ENCODE peak calls at places on chromosomes 7 and 10, in ten cellular contexts. One of them, this sample, is unnamed.

GRCh38 chr10:93603023-93603422 is 2.0 kb upstream of the RBP4 start:
- DNase-seq in left ventricle myocardium inferior: no peak
- DNase-seq in GM23248: no peak
- DNase-seq in endodermal cell: no peak
- DNase-seq in BE2C: no peak
- DNase-seq in neuronal stem cell: no peak
- DNase-seq in prostate gland: no peak
- DNase-seq in right cardiac atrium: no peak
- DNase-seq in mesenchymal stem cell: no peak
- DNase-seq in aorta: no peak
- DNase-seq in this sample: no peak

GRCh38 chr10:75023074-75023473 is 88.4 kb upstream of the SAMD8 start:
- DNase-seq in BE2C: no peak
- DNase-seq in mesenchymal stem cell: no peak
- DNase-seq in neuronal stem cell: no peak
- DNase-seq in right cardiac atrium: no peak
- DNase-seq in endodermal cell: no peak
- DNase-seq in left ventricle myocardium inferior: no peak
- DNase-seq in GM23248: no peak
- DNase-seq in prostate gland: no peak
- DNase-seq in aorta: no peak
- DNase-seq in this sample: no peak

GRCh38 chr10:642186-642890 is 47.1 kb downstream of the DIP2C start:
- DNase-seq in aorta: no peak
- DNase-seq in neuronal stem cell: no peak
- DNase-seq in right cardiac atrium: no peak
- DNase-seq in BE2C: no peak
- DNase-seq in endodermal cell: no peak
- DNase-seq in mesenchymal stem cell: no peak
- DNase-seq in GM23248: no peak
- DNase-seq in prostate gland: no peak
- DNase-seq in left ventricle myocardium inferior: no peak
- DNase-seq in this sample: no peak

GRCh38 chr7:81956520-81956919 is 186.7 kb upstream of the HGF start:
- DNase-seq in right cardiac atrium: no peak
- DNase-seq in neuronal stem cell: peak; percentile 46
- DNase-seq in mesenchymal stem cell: peak; percentile 79
- DNase-seq in prostate gland: no peak
- DNase-seq in aorta: no peak
- DNase-seq in endodermal cell: peak; percentile 50
- DNase-seq in left ventricle myocardium inferior: no peak
- DNase-seq in GM23248: peak; percentile 50
- DNase-seq in BE2C: peak; percentile 48
- DNase-seq in this sample: no peak

GRCh38 chr10:129344103-129344502 is 122.9 kb upstream of the MGMT start:
- DNase-seq in GM23248: no peak
- DNase-seq in neuronal stem cell: no peak
- DNase-seq in BE2C: no peak
- DNase-seq in endodermal cell: no peak
- DNase-seq in right cardiac atrium: no peak
- DNase-seq in prostate gland: no peak
- DNase-seq in mesenchymal stem cell: no peak
- DNase-seq in left ventricle myocardium inferior: no peak
- DNase-seq in aorta: no peak
- DNase-seq in this sample: no peak

GRCh38 chr10:60185426-60185825 is 204.2 kb downstream of the ANK3 start:
- DNase-seq in neuronal stem cell: no peak
- DNase-seq in right cardiac atrium: no peak
- DNase-seq in prostate gland: no peak
- DNase-seq in BE2C: no peak
- DNase-seq in left ventricle myocardium inferior: no peak
- DNase-seq in GM23248: peak; percentile 33
- DNase-seq in aorta: no peak
- DNase-seq in mesenchymal stem cell: no peak
- DNase-seq in endodermal cell: no peak
- DNase-seq in this sample: no peak

GRCh38 chr7:88692493-88692892 is 67.0 kb upstream of the ZNF804B start:
- DNase-seq in mesenchymal stem cell: no peak
- DNase-seq in right cardiac atrium: no peak
- DNase-seq in aorta: no peak
- DNase-seq in prostate gland: no peak
- DNase-seq in BE2C: no peak
- DNase-seq in endodermal cell: no peak
- DNase-seq in GM23248: no peak
- DNase-seq in left ventricle myocardium inferior: no peak
- DNase-seq in neuronal stem cell: no peak
- DNase-seq in this sample: no peak

GRCh38 chr10:89414879-89415821 is 782 bp downstream of the IFIT5 start:
- DNase-seq in aorta: peak; percentile 69
- DNase-seq in mesenchymal stem cell: peak; percentile 76
- DNase-seq in endodermal cell: peak; percentile 80
- DNase-seq in left ventricle myocardium inferior: peak; percentile 40
- DNase-seq in GM23248: peak; percentile 71
- DNase-seq in prostate gland: peak; percentile 34
- DNase-seq in right cardiac atrium: peak; percentile 50
- DNase-seq in BE2C: peak; percentile 51
- DNase-seq in neuronal stem cell: peak; percentile 33
- DNase-seq in this sample: no peak

GRCh38 chr7:100374601-100375000 is 1.3 kb downstream of the PILRA start:
- DNase-seq in BE2C: no peak
- DNase-seq in neuronal stem cell: no peak
- DNase-seq in right cardiac atrium: no peak
- DNase-seq in left ventricle myocardium inferior: no peak
- DNase-seq in aorta: no peak
- DNase-seq in prostate gland: no peak
- DNase-seq in endodermal cell: no peak
- DNase-seq in GM23248: no peak
- DNase-seq in mesenchymal stem cell: no peak
- DNase-seq in this sample: no peak

GRCh38 chr7:133911724-133912123 is 215.4 kb upstream of the LRGUK start:
- DNase-seq in endodermal cell: no peak
- DNase-seq in aorta: no peak
- DNase-seq in left ventricle myocardium inferior: no peak
- DNase-seq in neuronal stem cell: no peak
- DNase-seq in GM23248: no peak
- DNase-seq in prostate gland: no peak
- DNase-seq in right cardiac atrium: no peak
- DNase-seq in mesenchymal stem cell: no peak
- DNase-seq in BE2C: no peak
- DNase-seq in this sample: no peak
- H3K27me3 ChIP-seq in endodermal cell: no peaks in the 10 kb centered on the region
- H3K27me3 ChIP-seq in aorta: no peaks in the 10 kb centered on the region
- H3K27me3 ChIP-seq in left ventricle myocardium inferior: no peaks in the 10 kb centered on the region
- H3K27me3 ChIP-seq in neuronal stem cell: no peaks in the 10 kb centered on the region
- H3K27me3 ChIP-seq in GM23248: no peaks in the 10 kb centered on the region
- H3K27me3 ChIP-seq in prostate gland: no peaks in the 10 kb centered on the region
- H3K27me3 ChIP-seq in right cardiac atrium: no peaks in the 10 kb centered on the region
- H3K27me3 ChIP-seq in mesenchymal stem cell: no peaks in the 10 kb centered on the region
- H3K27me3 ChIP-seq in BE2C: no peaks in the 10 kb centered on the region
- H3K27me3 ChIP-seq in this sample: no peaks in the 10 kb centered on the region

DNA sequence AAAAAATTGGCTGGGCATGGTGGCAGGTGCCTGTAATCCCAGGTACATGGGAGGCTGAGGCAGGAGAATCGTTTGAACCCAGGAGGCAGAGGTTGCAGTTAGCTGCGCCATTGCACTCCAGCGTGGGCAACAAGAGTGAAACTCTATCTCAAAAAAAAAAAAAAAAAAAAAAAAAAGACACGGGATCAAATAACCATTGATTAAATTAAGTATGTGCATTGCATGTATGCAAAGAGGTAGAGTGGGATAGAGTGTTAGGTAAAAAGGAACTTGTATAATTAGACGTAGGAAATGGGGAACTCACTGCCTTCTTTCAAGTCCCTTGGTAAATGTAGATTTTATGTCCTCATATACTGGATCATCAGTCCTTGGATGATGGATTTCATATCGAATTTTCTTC is 13.1 kb downstream of the VCL start:
- DNase-seq in GM23248: no peak
- DNase-seq in prostate gland: no peak
- DNase-seq in left ventricle myocardium inferior: no peak
- DNase-seq in right cardiac atrium: no peak
- DNase-seq in endodermal cell: no peak
- DNase-seq in neuronal stem cell: no peak
- DNase-seq in aorta: no peak
- DNase-seq in mesenchymal stem cell: no peak
- DNase-seq in BE2C: no peak
- DNase-seq in this sample: no peak
- H3K4me1 ChIP-seq in GM23248: peaks cover 78% of the 10 kb centered on the region
- H3K4me1 ChIP-seq in prostate gland: no peaks in the 10 kb centered on the region
- H3K4me1 ChIP-seq in left ventricle myocardium inferior: peaks cover 89% of the 10 kb centered on the region
- H3K4me1 ChIP-seq in right cardiac atrium: peaks cover 4% of the 10 kb centered on the region
- H3K4me1 ChIP-seq in endodermal cell: peaks cover 10% of the 10 kb centered on the region
- H3K4me1 ChIP-seq in neuronal stem cell: peaks cover 25% of the 10 kb centered on the region
- H3K4me1 ChIP-seq in aorta: peaks cover 3% of the 10 kb centered on the region
- H3K4me1 ChIP-seq in mesenchymal stem cell: peaks cover 13% of the 10 kb centered on the region
- H3K4me1 ChIP-seq in BE2C: peaks cover 10% of the 10 kb centered on the region
- H3K4me1 ChIP-seq in this sample: peaks cover 12% of the 10 kb centered on the region

DNA sequence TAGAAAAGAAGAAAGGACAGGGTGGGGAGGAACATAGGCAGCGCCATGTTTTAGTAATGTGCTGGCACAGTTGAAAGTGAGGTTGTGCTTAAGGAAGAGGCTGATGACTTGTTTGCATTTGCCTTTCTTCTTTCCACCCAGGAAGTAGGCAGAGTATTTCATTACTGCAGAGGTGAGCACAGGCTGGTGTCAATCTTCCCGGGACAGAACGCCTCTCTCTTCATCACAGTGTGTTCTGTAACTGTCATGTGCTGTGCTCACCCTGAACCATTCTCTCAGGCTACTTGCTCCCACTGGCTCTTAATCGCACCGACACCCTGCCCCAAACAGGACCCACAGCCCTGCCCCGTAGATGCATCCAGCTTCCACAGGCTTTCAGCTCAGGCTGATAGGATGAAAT is 135.8 kb upstream of the YAE1 start:
- DNase-seq in endodermal cell: no peak
- DNase-seq in prostate gland: no peak
- DNase-seq in BE2C: no peak
- DNase-seq in right cardiac atrium: no peak
- DNase-seq in GM23248: no peak
- DNase-seq in left ventricle myocardium inferior: no peak
- DNase-seq in neuronal stem cell: no peak
- DNase-seq in aorta: no peak
- DNase-seq in mesenchymal stem cell: no peak
- DNase-seq in this sample: no peak
- H3K27me3 ChIP-seq in endodermal cell: no peaks in the 10 kb centered on the region
- H3K27me3 ChIP-seq in prostate gland: no peaks in the 10 kb centered on the region
- H3K27me3 ChIP-seq in BE2C: peaks cover 4% of the 10 kb centered on the region
- H3K27me3 ChIP-seq in right cardiac atrium: no peaks in the 10 kb centered on the region
- H3K27me3 ChIP-seq in GM23248: no peaks in the 10 kb centered on the region
- H3K27me3 ChIP-seq in left ventricle myocardium inferior: peaks cover 8% of the 10 kb centered on the region
- H3K27me3 ChIP-seq in neuronal stem cell: no peaks in the 10 kb centered on the region
- H3K27me3 ChIP-seq in aorta: no peaks in the 10 kb centered on the region
- H3K27me3 ChIP-seq in mesenchymal stem cell: no peaks in the 10 kb centered on the region
- H3K27me3 ChIP-seq in this sample: no peaks in the 10 kb centered on the region

GRCh38 chr7:67487316-67487715 is 490.7 kb downstream of the TYW1 start:
- DNase-seq in GM23248: peak; percentile 5
- DNase-seq in endodermal cell: no peak
- DNase-seq in right cardiac atrium: no peak
- DNase-seq in mesenchymal stem cell: no peak
- DNase-seq in aorta: no peak
- DNase-seq in neuronal stem cell: no peak
- DNase-seq in BE2C: no peak
- DNase-seq in left ventricle myocardium inferior: no peak
- DNase-seq in prostate gland: no peak
- DNase-seq in this sample: no peak
- H3K4me1 ChIP-seq in GM23248: no peaks in the 10 kb centered on the region
- H3K4me1 ChIP-seq in endodermal cell: no peaks in the 10 kb centered on the region
- H3K4me1 ChIP-seq in right cardiac atrium: peaks cover 2% of the 10 kb centered on the region
- H3K4me1 ChIP-seq in mesenchymal stem cell: peaks cover 2% of the 10 kb centered on the region
- H3K4me1 ChIP-seq in aorta: no peaks in the 10 kb centered on the region
- H3K4me1 ChIP-seq in neuronal stem cell: peaks cover 5% of the 10 kb centered on the region
- H3K4me1 ChIP-seq in BE2C: peaks cover 11% of the 10 kb centered on the region
- H3K4me1 ChIP-seq in left ventricle myocardium inferior: peaks cover 13% of the 10 kb centered on the region
- H3K4me1 ChIP-seq in prostate gland: no peaks in the 10 kb centered on the region
- H3K4me1 ChIP-seq in this sample: no peaks in the 10 kb centered on the region

DNA sequence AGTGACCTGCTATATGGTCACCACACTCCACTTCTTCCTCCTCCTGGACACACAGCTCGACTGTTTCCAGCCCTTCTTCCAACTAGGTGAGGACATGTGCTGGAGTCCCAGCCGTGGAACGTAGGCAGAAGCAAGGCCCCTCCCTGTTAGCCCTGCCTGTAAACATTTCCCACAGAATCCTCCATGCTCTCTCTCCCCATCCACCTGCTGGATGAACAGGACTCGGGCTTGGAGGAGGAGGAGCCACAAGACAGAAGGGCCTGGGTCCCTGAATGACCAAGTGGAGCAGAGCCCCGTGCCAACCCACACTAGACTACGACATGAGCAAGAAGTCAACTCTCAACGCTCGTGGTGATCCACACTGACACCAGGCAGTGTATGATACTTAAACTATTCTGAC is 9.9 kb downstream of the CNPY1 start:
- DNase-seq in endodermal cell: no peak
- DNase-seq in neuronal stem cell: no peak
- DNase-seq in left ventricle myocardium inferior: no peak
- DNase-seq in mesenchymal stem cell: no peak
- DNase-seq in aorta: no peak
- DNase-seq in BE2C: no peak
- DNase-seq in GM23248: no peak
- DNase-seq in right cardiac atrium: no peak
- DNase-seq in prostate gland: no peak
- DNase-seq in this sample: no peak
- H3K27me3 ChIP-seq in endodermal cell: peaks cover 71% of the 10 kb centered on the region
- H3K27me3 ChIP-seq in neuronal stem cell: peaks cover 9% of the 10 kb centered on the region
- H3K27me3 ChIP-seq in left ventricle myocardium inferior: peaks cover 100% of the 10 kb centered on the region
- H3K27me3 ChIP-seq in mesenchymal stem cell: peaks cover 76% of the 10 kb centered on the region
- H3K27me3 ChIP-seq in aorta: no peaks in the 10 kb centered on the region
- H3K27me3 ChIP-seq in BE2C: peaks cover 72% of the 10 kb centered on the region
- H3K27me3 ChIP-seq in GM23248: peaks cover 44% of the 10 kb centered on the region
- H3K27me3 ChIP-seq in right cardiac atrium: no peaks in the 10 kb centered on the region
- H3K27me3 ChIP-seq in prostate gland: peaks cover 9% of the 10 kb centered on the region
- H3K27me3 ChIP-seq in this sample: no peaks in the 10 kb centered on the region

GRCh38 chr7:105849122-105849855 is 27.1 kb downstream of the ATXN7L1 start:
- DNase-seq in mesenchymal stem cell: peak; percentile 46
- DNase-seq in neuronal stem cell: no peak
- DNase-seq in prostate gland: no peak
- DNase-seq in right cardiac atrium: no peak
- DNase-seq in left ventricle myocardium inferior: no peak
- DNase-seq in GM23248: peak; percentile 27
- DNase-seq in endodermal cell: peak; percentile 92
- DNase-seq in BE2C: no peak
- DNase-seq in aorta: no peak
- DNase-seq in this sample: no peak
- H3K4me1 ChIP-seq in mesenchymal stem cell: peaks cover 18% of the 10 kb centered on the region
- H3K4me1 ChIP-seq in neuronal stem cell: peaks cover 13% of the 10 kb centered on the region
- H3K4me1 ChIP-seq in prostate gland: no peaks in the 10 kb centered on the region
- H3K4me1 ChIP-seq in right cardiac atrium: no peaks in the 10 kb centered on the region
- H3K4me1 ChIP-seq in left ventricle myocardium inferior: peaks cover 27% of the 10 kb centered on the region
- H3K4me1 ChIP-seq in GM23248: peaks cover 13% of the 10 kb centered on the region
- H3K4me1 ChIP-seq in endodermal cell: peaks cover 12% of the 10 kb centered on the region
- H3K4me1 ChIP-seq in BE2C: no peaks in the 10 kb centered on the region
- H3K4me1 ChIP-seq in aorta: no peaks in the 10 kb centered on the region
- H3K4me1 ChIP-seq in this sample: no peaks in the 10 kb centered on the region

DNA sequence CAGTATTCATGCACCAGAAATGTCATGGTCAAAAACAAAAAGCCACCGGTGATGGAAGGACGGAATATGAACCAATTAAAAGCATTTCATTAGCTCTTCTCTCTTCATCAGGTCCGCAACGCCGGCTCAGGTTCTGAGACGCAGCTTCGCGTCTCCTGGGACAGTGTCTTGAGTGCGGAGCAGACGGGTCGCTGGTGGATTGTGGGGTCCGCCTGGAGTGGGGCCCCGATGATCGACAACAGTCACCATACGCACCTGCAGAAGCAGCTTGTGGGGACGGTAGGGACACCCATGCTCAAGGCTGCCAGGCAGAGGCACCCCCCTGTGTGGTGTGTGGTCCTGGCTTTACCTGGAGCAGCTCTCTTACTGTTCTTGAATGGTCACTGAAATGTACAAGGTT is 13.4 kb downstream of the NOM1 start:
- DNase-seq in prostate gland: no peak
- DNase-seq in right cardiac atrium: no peak
- DNase-seq in left ventricle myocardium inferior: no peak
- DNase-seq in GM23248: no peak
- DNase-seq in aorta: no peak
- DNase-seq in BE2C: no peak
- DNase-seq in endodermal cell: no peak
- DNase-seq in neuronal stem cell: no peak
- DNase-seq in mesenchymal stem cell: no peak
- DNase-seq in this sample: no peak
- H3K27me3 ChIP-seq in prostate gland: no peaks in the 10 kb centered on the region
- H3K27me3 ChIP-seq in right cardiac atrium: no peaks in the 10 kb centered on the region
- H3K27me3 ChIP-seq in left ventricle myocardium inferior: no peaks in the 10 kb centered on the region
- H3K27me3 ChIP-seq in GM23248: no peaks in the 10 kb centered on the region
- H3K27me3 ChIP-seq in aorta: no peaks in the 10 kb centered on the region
- H3K27me3 ChIP-seq in BE2C: no peaks in the 10 kb centered on the region
- H3K27me3 ChIP-seq in endodermal cell: no peaks in the 10 kb centered on the region
- H3K27me3 ChIP-seq in neuronal stem cell: no peaks in the 10 kb centered on the region
- H3K27me3 ChIP-seq in mesenchymal stem cell: no peaks in the 10 kb centered on the region
- H3K27me3 ChIP-seq in this sample: no peaks in the 10 kb centered on the region

This sample was measured in ovary.